ENCODE peak calls at places on chromosomes 3 and 15, in six cellular contexts. One of them, this sample, is unnamed. For H3K4me1, the result is how much of the 10 kb centered on the place peaks cover.

GRCh38 chr15:95017950-95018349 is 786.6 kb downstream of the MCTP2 start:
- DNase-seq in GM12878: no peak
- DNase-seq in IMR-90: no peak
- DNase-seq in SK-N-SH: peak
- DNase-seq in HepG2: no peak
- DNase-seq in HCT116: no peak
- DNase-seq in this sample: no peak

GRCh38 chr3:183897606-183898384 is 13.1 kb upstream of the PARL start:
- DNase-seq in GM12878: no peak
- DNase-seq in IMR-90: no peak
- DNase-seq in SK-N-SH: no peak
- DNase-seq in HepG2: no peak
- DNase-seq in HCT116: no peak
- DNase-seq in this sample: no peak

GRCh38 chr3:9951962-9952805 is at the start of gene PRRT3:
- DNase-seq in GM12878: no peak
- DNase-seq in IMR-90: peak
- DNase-seq in SK-N-SH: peak
- DNase-seq in HepG2: no peak
- DNase-seq in HCT116: no peak
- DNase-seq in this sample: peak

GRCh38 chr3:116052602-116053001 is 392.7 kb downstream of the LSAMP start:
- DNase-seq in GM12878: no peak
- DNase-seq in IMR-90: no peak
- DNase-seq in SK-N-SH: no peak
- DNase-seq in HepG2: no peak
- DNase-seq in HCT116: no peak
- DNase-seq in this sample: no peak

GRCh38 chr3:9623148-9623547 is 26.2 kb upstream of the MTMR14 start:
- DNase-seq in GM12878: no peak
- DNase-seq in IMR-90: peak
- DNase-seq in SK-N-SH: peak
- DNase-seq in HepG2: no peak
- DNase-seq in HCT116: no peak
- DNase-seq in this sample: no peak

GRCh38 chr15:22253676-22254408 is 173.5 kb downstream of the OR4M2 start:
- DNase-seq in GM12878: peak
- DNase-seq in IMR-90: no peak
- DNase-seq in SK-N-SH: no peak
- DNase-seq in HepG2: no peak
- DNase-seq in HCT116: no peak
- DNase-seq in this sample: no peak

GRCh38 chr3:179452166-179452544 is 885 bp upstream of the GNB4 start:
- DNase-seq in GM12878: no peak
- DNase-seq in IMR-90: peak
- DNase-seq in SK-N-SH: no peak
- DNase-seq in HepG2: no peak
- DNase-seq in HCT116: no peak
- DNase-seq in this sample: no peak

GRCh38 chr3:122727766-122728165 is 47.1 kb downstream of the PARP14 start:
- DNase-seq in GM12878: no peak
- DNase-seq in IMR-90: no peak
- DNase-seq in SK-N-SH: peak
- DNase-seq in HepG2: no peak
- DNase-seq in HCT116: no peak
- DNase-seq in this sample: no peak

GRCh38 chr3:58609990-58610389 is 32.8 kb upstream of the FAM107A start:
- DNase-seq in GM12878: peak
- DNase-seq in IMR-90: no peak
- DNase-seq in SK-N-SH: no peak
- DNase-seq in HepG2: no peak
- DNase-seq in HCT116: no peak
- DNase-seq in this sample: no peak

DNA sequence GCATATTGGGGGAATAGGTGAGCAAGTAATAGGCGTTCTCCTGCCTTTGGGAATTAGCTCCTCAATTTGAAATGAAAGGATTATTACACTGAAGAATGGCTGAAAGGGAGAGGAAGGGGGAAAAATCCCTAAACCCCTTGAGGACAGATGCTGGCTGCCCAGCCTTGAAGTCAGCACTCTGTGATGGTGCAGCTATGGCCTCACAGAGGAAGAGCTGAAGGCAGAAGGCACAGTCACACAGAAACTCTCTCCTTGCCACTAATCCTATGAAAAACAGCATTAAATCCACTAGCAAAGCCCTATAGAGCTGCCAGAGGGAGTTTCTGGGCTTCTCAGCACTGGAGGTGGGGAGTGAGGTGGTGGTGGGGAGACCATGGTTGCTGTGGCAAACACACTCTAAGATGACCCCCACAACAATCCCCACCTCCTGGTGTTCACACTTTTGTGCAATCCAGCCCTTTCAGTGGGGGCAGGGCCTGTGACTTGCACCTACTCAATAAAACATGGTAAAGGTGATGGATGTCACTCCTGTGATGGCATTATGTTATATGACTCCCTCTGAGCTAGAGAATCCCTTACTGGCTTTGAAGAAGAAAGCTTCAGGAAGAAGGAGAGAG is 101.2 kb downstream of the RFTN1 start:
- DNase-seq in GM12878: no peak
- DNase-seq in IMR-90: no peak
- DNase-seq in SK-N-SH: no peak
- DNase-seq in HepG2: no peak
- DNase-seq in HCT116: no peak
- DNase-seq in this sample: no peak
- TF ChIP-seq RAD21 in GM12878: no peak
- TF ChIP-seq RAD21 in IMR-90: no peak
- TF ChIP-seq RAD21 in SK-N-SH: no peak
- TF ChIP-seq RAD21 in HepG2: no peak
- TF ChIP-seq RAD21 in HCT116: no peak
- TF ChIP-seq RAD21 in this sample: no peak

DNA sequence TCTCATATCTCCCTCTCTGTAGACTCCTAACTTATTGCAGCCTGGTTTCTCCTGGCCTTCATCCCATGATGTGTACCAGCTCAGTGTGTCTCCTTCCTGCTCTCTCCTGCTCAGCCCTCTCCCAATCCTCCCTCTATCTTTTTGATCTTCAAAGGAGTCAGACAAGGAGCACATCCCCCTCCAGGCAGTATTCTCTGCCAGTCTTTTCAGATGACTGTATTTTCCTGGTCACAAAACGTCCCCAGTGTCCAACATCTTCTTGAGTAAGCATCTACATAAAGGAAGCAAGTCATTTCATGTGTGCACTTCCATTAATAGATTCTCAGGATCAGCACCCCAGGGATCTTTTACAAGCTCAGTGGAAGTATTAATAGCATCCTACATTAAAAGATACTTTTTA is 148.9 kb upstream of the THBS1 start:
- DNase-seq in GM12878: no peak
- DNase-seq in IMR-90: no peak
- DNase-seq in SK-N-SH: no peak
- DNase-seq in HepG2: no peak
- DNase-seq in HCT116: no peak
- DNase-seq in this sample: no peak
- H3K4me1 ChIP-seq in GM12878: under half
- H3K4me1 ChIP-seq in IMR-90: under half
- H3K4me1 ChIP-seq in SK-N-SH: under half
- H3K4me1 ChIP-seq in HepG2: half or more
- H3K4me1 ChIP-seq in HCT116: under half
- H3K4me1 ChIP-seq in this sample: under half

GRCh38 chr3:18137958-18138357 is 287.2 kb downstream of the SATB1 start:
- DNase-seq in GM12878: no peak
- DNase-seq in IMR-90: no peak
- DNase-seq in SK-N-SH: peak
- DNase-seq in HepG2: no peak
- DNase-seq in HCT116: no peak
- DNase-seq in this sample: no peak

GRCh38 chr3:18134386-18135082 is 290.6 kb downstream of the SATB1 start:
- DNase-seq in GM12878: no peak
- DNase-seq in IMR-90: peak
- DNase-seq in SK-N-SH: no peak
- DNase-seq in HepG2: no peak
- DNase-seq in HCT116: no peak
- DNase-seq in this sample: peak

GRCh38 chr3:18135083-18135814 is 289.9 kb downstream of the SATB1 start:
- DNase-seq in GM12878: no peak
- DNase-seq in IMR-90: peak
- DNase-seq in SK-N-SH: no peak
- DNase-seq in HepG2: no peak
- DNase-seq in HCT116: no peak
- DNase-seq in this sample: no peak
- TF ChIP-seq RAD21 in GM12878: no peak
- TF ChIP-seq RAD21 in IMR-90: no peak
- TF ChIP-seq RAD21 in SK-N-SH: no peak
- TF ChIP-seq RAD21 in HepG2: no peak
- TF ChIP-seq RAD21 in HCT116: no peak
- TF ChIP-seq RAD21 in this sample: no peak

GRCh38 chr3:17292556-17292955 is 407.8 kb downstream of the PLCL2 start:
- DNase-seq in GM12878: no peak
- DNase-seq in IMR-90: no peak
- DNase-seq in SK-N-SH: no peak
- DNase-seq in HepG2: no peak
- DNase-seq in HCT116: no peak
- DNase-seq in this sample: no peak
- H3K4me1 ChIP-seq in GM12878: under half
- H3K4me1 ChIP-seq in IMR-90: under half
- H3K4me1 ChIP-seq in SK-N-SH: under half
- H3K4me1 ChIP-seq in HepG2: under half
- H3K4me1 ChIP-seq in HCT116: under half
- H3K4me1 ChIP-seq in this sample: under half

GRCh38 chr15:100454148-100454547 is 74.6 kb downstream of the CERS3 start:
- DNase-seq in GM12878: no peak
- DNase-seq in IMR-90: no peak
- DNase-seq in SK-N-SH: no peak
- DNase-seq in HepG2: no peak
- DNase-seq in HCT116: no peak
- DNase-seq in this sample: no peak

GRCh38 chr15:100461049-100461448 is 67.7 kb downstream of the CERS3 start:
- DNase-seq in GM12878: peak
- DNase-seq in IMR-90: no peak
- DNase-seq in SK-N-SH: no peak
- DNase-seq in HepG2: no peak
- DNase-seq in HCT116: no peak
- DNase-seq in this sample: no peak

GRCh38 chr15:100457201-100457600 is 71.5 kb downstream of the CERS3 start:
- DNase-seq in GM12878: no peak
- DNase-seq in IMR-90: peak
- DNase-seq in SK-N-SH: no peak
- DNase-seq in HepG2: no peak
- DNase-seq in HCT116: no peak
- DNase-seq in this sample: no peak
- TF ChIP-seq RAD21 in GM12878: no peak
- TF ChIP-seq RAD21 in IMR-90: no peak
- TF ChIP-seq RAD21 in SK-N-SH: no peak
- TF ChIP-seq RAD21 in HepG2: no peak
- TF ChIP-seq RAD21 in HCT116: no peak
- TF ChIP-seq RAD21 in this sample: no peak

This sample was measured in A549.